ENCODE peak calls at places on chromosomes 7 and 10, in four cellular contexts. Q is WTC11, U is K562, A is HepG2. F is an unnamed sample.

GRCh38 chr7:140230517-140230861 is 53.7 kb upstream of the KDM7A start:
- DNase-seq in Q (no peak), U (peak; percentile 81), A (peak; percentile 35), F (peak; percentile 89)

GRCh38 chr7:151039850-151040548 is 8.3 kb upstream of the ASIC3 start:
- DNase-seq in Q (no peak), U (peak; percentile 55), A (no peak), F (peak; percentile 59)

GRCh38 chr10:71512213-71512745 is 115.6 kb downstream of the CDH23 start:
- DNase-seq in Q (no peak), U (no peak), A (no peak), F (peak; percentile 72)

GRCh38 chr10:75596930-75597629 is 165.7 kb downstream of the LRMDA start:
- DNase-seq in Q (no peak), U (no peak), A (no peak), F (no peak)

GRCh38 chr10:119705434-119705831 is 20.4 kb upstream of the INPP5F start:
- DNase-seq in Q (no peak), U (no peak), A (no peak), F (no peak)

GRCh38 chr7:106568680-106569499 is 92.1 kb downstream of the CCDC71L start:
- DNase-seq in Q (peak; percentile 24), U (peak; percentile 94), A (no peak), F (peak; percentile 80)

GRCh38 chr7:30321089-30321991 is 36.9 kb downstream of the ZNRF2 start:
- DNase-seq in Q (no peak), U (no peak), A (no peak), F (no peak)

GRCh38 chr7:70574970-70575799 is 556.8 kb upstream of the GALNT17 start:
- DNase-seq in Q (no peak), U (no peak), A (no peak), F (peak; percentile 76)

GRCh38 chr10:96417432-96417831 is 58.6 kb upstream of the OPALIN start:
- DNase-seq in Q (no peak), U (no peak), A (peak; percentile 8), F (no peak)

GRCh38 chr7:79719216-79719615 is 265.7 kb upstream of the MAGI2 start:
- DNase-seq in Q (no peak), U (no peak), A (no peak), F (no peak)

GRCh38 chr10:86402283-86402931 is 35.8 kb upstream of the GRID1 start:
- DNase-seq in Q (no peak), U (no peak), A (peak; percentile 20), F (no peak)

GRCh38 chr10:86401588-86402282 is 35.1 kb upstream of the GRID1 start:
- DNase-seq in Q (peak; percentile 28), U (no peak), A (no peak), F (peak; percentile 57)

GRCh38 chr10:86400705-86401587 is 34.4 kb upstream of the GRID1 start:
- DNase-seq in Q (peak; percentile 50), U (no peak), A (peak; percentile 27), F (peak; percentile 81)

GRCh38 chr10:86399514-86399878 is 32.9 kb upstream of the GRID1 start:
- DNase-seq in Q (no peak), U (no peak), A (no peak), F (no peak)

DNA sequence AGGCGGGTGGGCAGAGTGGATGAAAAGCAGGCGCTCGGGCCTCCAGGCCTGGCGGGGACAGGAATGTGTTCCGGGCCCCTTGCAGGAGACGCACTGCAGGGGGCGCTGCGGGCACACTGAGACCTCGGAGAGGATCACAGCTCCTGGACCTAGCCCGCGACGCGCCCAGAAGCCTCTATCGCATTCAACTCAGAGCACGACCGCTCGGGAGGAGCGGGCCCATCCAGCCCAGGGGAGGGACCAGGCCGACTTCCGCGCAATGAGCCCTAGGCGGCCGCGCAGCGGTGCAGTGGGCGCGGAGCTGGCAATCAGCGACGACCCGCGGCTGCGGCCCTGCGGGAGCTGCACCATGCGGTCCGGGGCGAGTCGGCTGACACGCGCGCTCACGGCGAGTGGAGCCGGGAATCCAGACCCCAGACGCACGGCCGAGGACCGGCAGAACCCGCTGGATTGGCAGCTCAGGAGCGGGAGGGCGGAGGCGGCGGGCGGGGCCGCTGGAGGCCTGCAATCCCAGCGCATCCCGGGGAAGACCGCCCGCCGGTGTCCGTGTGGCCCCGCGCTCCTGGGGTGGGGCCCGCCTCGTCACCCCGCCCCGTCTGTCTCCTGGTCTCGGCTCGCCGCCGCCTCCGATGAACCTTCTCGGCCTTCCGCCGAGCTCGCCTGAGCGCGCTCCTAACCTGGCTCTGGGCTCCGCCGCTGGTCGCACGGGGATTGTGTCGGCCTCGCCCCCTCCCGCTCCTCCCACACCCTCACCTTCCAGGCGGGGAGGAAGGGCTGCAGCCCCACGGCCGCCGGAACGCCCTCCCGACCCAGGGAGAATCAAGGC is 33.5 kb upstream of the GRID1 start:
- DNase-seq in Q (peak; percentile 98), U (peak; percentile 77), A (peak; percentile 94), F (peak; percentile 95)
- TF ChIP-seq FOXJ3 in Q (no peak), U (no peak), A (peak; percentile 40), F (no peak)

GRCh38 chr10:31927597-31928530 is 767 bp downstream of the ARHGAP12 start:
- DNase-seq in Q (peak; percentile 56), U (peak; percentile 57), A (peak; percentile 74), F (peak; percentile 84)
- TF ChIP-seq FOXJ3 in Q (no peak), U (no peak), A (no peak), F (no peak)

GRCh38 chr10:77510695-77511094 is 126.9 kb downstream of the KCNMA1 start:
- DNase-seq in Q (no peak), U (no peak), A (no peak), F (no peak)
- TF ChIP-seq FOXJ3 in Q (no peak), U (no peak), A (no peak), F (no peak)

DNA sequence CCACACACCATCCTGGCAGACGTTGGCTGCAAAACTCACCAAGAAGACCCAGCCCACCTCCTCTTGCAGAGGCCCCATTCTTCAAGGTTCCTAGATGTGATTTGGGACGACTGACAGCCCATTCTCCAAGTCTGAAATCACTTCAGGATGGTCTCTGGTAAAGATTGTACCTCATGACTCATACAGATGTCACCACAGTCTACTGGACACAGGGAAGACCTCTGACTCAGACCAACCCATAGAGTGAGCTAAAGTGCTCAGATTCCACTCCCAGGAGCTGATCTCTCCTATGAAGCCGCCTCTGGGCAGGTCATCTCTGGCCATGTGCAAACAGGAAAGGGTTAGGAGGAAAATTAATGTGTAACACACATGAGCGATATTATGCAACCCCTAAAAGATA is 102.4 kb upstream of the VWC2 start:
- DNase-seq in Q (no peak), U (no peak), A (no peak), F (no peak)
- TF ChIP-seq FOXJ3 in Q (no peak), U (no peak), A (no peak), F (no peak)

GRCh38 chr7:7568553-7568952 is 1.9 kb downstream of the MIOS start:
- DNase-seq in Q (no peak), U (no peak), A (no peak), F (peak; percentile 31)

GRCh38 chr7:7567898-7568531 is 1.3 kb downstream of the MIOS start:
- DNase-seq in Q (no peak), U (no peak), A (no peak), F (no peak)

GRCh38 chr7:7569615-7570014 is 2.9 kb downstream of the MIOS start:
- DNase-seq in Q (no peak), U (no peak), A (no peak), F (no peak)

GRCh38 chr7:7570584-7570983 is 3.9 kb downstream of the MIOS start:
- DNase-seq in Q (no peak), U (no peak), A (no peak), F (no peak)

DNA sequence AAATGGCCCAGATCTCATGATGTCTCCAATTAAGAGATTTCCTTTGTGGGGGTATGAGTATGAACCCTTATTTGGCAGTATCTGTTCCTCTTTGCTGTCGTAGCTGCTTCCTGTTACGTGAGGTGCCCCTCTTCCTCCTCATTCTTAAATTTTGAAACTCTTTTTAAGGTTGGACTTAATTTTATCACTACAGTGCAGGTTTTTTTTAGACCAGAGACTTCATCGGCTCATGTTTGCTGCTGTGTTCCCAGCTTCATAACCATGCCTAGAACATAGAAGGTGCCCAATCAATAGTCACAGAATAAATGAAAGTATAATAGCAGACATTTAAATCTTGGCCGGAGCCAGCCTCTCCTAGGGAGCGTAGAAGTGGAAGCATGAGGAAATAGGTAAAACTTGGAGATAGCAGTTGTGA is 2.4 kb downstream of the MIOS start:
- DNase-seq in Q (no peak), U (no peak), A (no peak), F (no peak)
- TF ChIP-seq FOXJ3 in Q (no peak), U (no peak), A (no peak), F (no peak)

GRCh38 chr10:124906551-124907001 is 35.3 kb upstream of the ZRANB1 start:
- DNase-seq in Q (no peak), U (no peak), A (no peak), F (no peak)
- TF ChIP-seq FOXJ3 in Q (no peak), U (no peak), A (no peak), F (no peak)

GRCh38 chr7:69445549-69445948 is 152.7 kb upstream of the AUTS2 start:
- DNase-seq in Q (no peak), U (no peak), A (no peak), F (peak; percentile 69)
- TF ChIP-seq FOXJ3 in Q (no peak), U (no peak), A (no peak), F (no peak)

GRCh38 chr7:99020413-99020715 is 123.5 kb downstream of the SMURF1 start:
- DNase-seq in Q (no peak), U (no peak), A (no peak), F (no peak)

GRCh38 chr7:99027241-99027640 is 116.7 kb downstream of the SMURF1 start:
- DNase-seq in Q (no peak), U (no peak), A (no peak), F (no peak)

GRCh38 chr7:99021941-99022560 is 121.9 kb downstream of the SMURF1 start:
- DNase-seq in Q (no peak), U (no peak), A (no peak), F (no peak)

GRCh38 chr7:99027841-99028240 is 116.1 kb downstream of the SMURF1 start:
- DNase-seq in Q (no peak), U (no peak), A (no peak), F (no peak)

DNA sequence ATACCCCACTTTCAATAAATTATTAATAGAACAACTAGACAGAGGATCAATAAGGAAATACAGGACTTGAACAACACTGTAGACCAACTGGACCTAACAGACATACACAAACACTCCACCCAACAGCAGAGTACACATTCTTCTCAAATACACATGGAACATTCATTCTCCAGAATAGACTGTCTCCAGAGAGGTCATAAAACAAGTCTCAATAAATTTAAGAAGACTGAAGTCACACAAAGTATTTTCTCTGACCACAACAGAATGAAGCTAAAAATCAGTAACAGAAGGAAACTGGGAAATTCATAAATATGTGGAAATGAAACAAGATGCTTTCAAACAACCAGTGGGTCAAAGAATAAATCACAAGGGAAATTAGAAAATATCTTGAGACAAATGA is 119.8 kb downstream of the SMURF1 start:
- DNase-seq in Q (no peak), U (no peak), A (no peak), F (no peak)
- TF ChIP-seq FOXJ3 in Q (no peak), U (no peak), A (no peak), F (no peak)

GRCh38 chr10:115985696-115986095 is 287.3 kb downstream of the GFRA1 start:
- DNase-seq in Q (no peak), U (no peak), A (no peak), F (no peak)
- TF ChIP-seq FOXJ3 in Q (no peak), U (no peak), A (no peak), F (no peak)

GRCh38 chr10:3928569-3928968 is 143.6 kb upstream of the KLF6 start:
- DNase-seq in Q (no peak), U (no peak), A (no peak), F (no peak)
- TF ChIP-seq FOXJ3 in Q (no peak), U (no peak), A (no peak), F (no peak)